ENCODE peak calls at places on chromosomes 3 and 15, in seven cellular contexts. O is NCI-H2029 treated with DMSO at 0.1 percent for 48 hours; V is lower lobe of right lung; G is testis; M is GM20000; W is stimulated activated CD4-positive, alpha-beta T cell treated with anti-CD3 and anti-CD28 coated beads, Interleukin-12 subunit alpha, Interleukin-12 subunit beta, amount 100 ng/mL, for 48 hours; Q is cerebellum. L is an unnamed sample.

GRCh38 chr3:47554335-47554734 is 24.3 kb downstream of the CSPG5 start:
- DNase-seq in O (no peak), V (no peak), G (no peak), M (no peak), W (no peak), Q (no peak), L (no peak)

GRCh38 chr3:124609402-124609801 is 120.8 kb upstream of the UMPS start:
- DNase-seq in O (no peak), V (no peak), G (no peak), M (no peak), W (no peak), Q (no peak), L (peak)

GRCh38 chr15:89192136-89192535 is 29.2 kb downstream of the RLBP1 start:
- DNase-seq in O (no peak), V (no peak), G (no peak), M (no peak), W (no peak), Q (no peak), L (no peak)

GRCh38 chr15:77276943-77277342 is 143.0 kb downstream of the PEAK1 start:
- DNase-seq in O (no peak), V (no peak), G (no peak), M (no peak), W (no peak), Q (no peak), L (no peak)

GRCh38 chr3:158659454-158660237 is 12.8 kb downstream of the LXN start:
- DNase-seq in O (no peak), V (no peak), G (peak), M (peak), W (peak), Q (peak), L (peak)

GRCh38 chr15:48557335-48557734 is 88.2 kb downstream of the FBN1 start:
- DNase-seq in O (no peak), V (no peak), G (no peak), M (no peak), W (no peak), Q (no peak), L (no peak)

GRCh38 chr15:69656271-69657030 is 203.8 kb downstream of the RPLP1 start:
- DNase-seq in O (no peak), V (no peak), G (no peak), M (no peak), W (no peak), Q (no peak), L (no peak)

GRCh38 chr3:134406331-134407246 is 32.3 kb upstream of the AMOTL2 start:
- DNase-seq in O (peak), V (peak), G (peak), M (no peak), W (no peak), Q (peak), L (no peak)

GRCh38 chr15:82843561-82843960 is 34.1 kb downstream of the WHAMM start:
- DNase-seq in O (no peak), V (no peak), G (no peak), M (no peak), W (no peak), Q (no peak), L (no peak)

GRCh38 chr3:14479591-14479990 is 60.6 kb downstream of the GRIP2 start:
- DNase-seq in O (no peak), V (peak), G (no peak), M (no peak), W (no peak), Q (no peak), L (no peak)

GRCh38 chr3:195896361-195897080 is 11.8 kb downstream of the TNK2 start:
- DNase-seq in O (peak), V (no peak), G (peak), M (no peak), W (no peak), Q (peak), L (no peak)

GRCh38 chr3:157263027-157263426 is 103.1 kb upstream of the CCNL1 start:
- DNase-seq in O (no peak), V (no peak), G (no peak), M (no peak), W (no peak), Q (no peak), L (no peak)

GRCh38 chr3:171810278-171811058 is at the start of gene PLD1:
- DNase-seq in O (peak), V (peak), G (no peak), M (peak), W (peak), Q (no peak), L (no peak)

GRCh38 chr15:48625126-48625525 is 20.4 kb downstream of the FBN1 start:
- DNase-seq in O (no peak), V (no peak), G (no peak), M (no peak), W (no peak), Q (no peak), L (no peak)